ENCODE peak calls at places on chromosomes 2 and 18, in four cellular contexts. One of them, this sample, is unnamed. For H3K9me3, the result is how much of the 10 kb centered on the place peaks cover.

GRCh38 chr18:32998285-32998684 is 225.5 kb upstream of the KLHL14 start:
- DNase-seq in HCT116: no peak
- DNase-seq in CD8-positive, alpha-beta T cell: no peak
- DNase-seq in PC-9: no peak
- DNase-seq in this sample: no peak

GRCh38 chr2:227256605-227257004 is 68.4 kb upstream of the MFF start:
- DNase-seq in PC-9: no peak
- DNase-seq in CD8-positive, alpha-beta T cell: no peak
- DNase-seq in HCT116: no peak
- DNase-seq in this sample: no peak

GRCh38 chr2:111039984-111040383 is 80.7 kb upstream of the BCL2L11 start:
- DNase-seq in CD8-positive, alpha-beta T cell: no peak
- DNase-seq in PC-9: no peak
- DNase-seq in HCT116: no peak
- DNase-seq in this sample: no peak

GRCh38 chr2:129092871-129093385 is 774.3 kb upstream of the HS6ST1 start:
- DNase-seq in HCT116: no peak
- DNase-seq in PC-9: no peak
- DNase-seq in CD8-positive, alpha-beta T cell: no peak
- DNase-seq in this sample: no peak

GRCh38 chr2:106536490-106536889 is 49.3 kb downstream of the CD8B2 start:
- DNase-seq in PC-9: no peak
- DNase-seq in CD8-positive, alpha-beta T cell: no peak
- DNase-seq in HCT116: no peak
- DNase-seq in this sample: no peak

GRCh38 chr2:69138247-69138754 is 125.3 kb downstream of the ANTXR1 start:
- DNase-seq in CD8-positive, alpha-beta T cell: no peak
- DNase-seq in HCT116: peak
- DNase-seq in PC-9: peak
- DNase-seq in this sample: peak

GRCh38 chr2:69390001-69390400 is 3.0 kb upstream of the GFPT1 start:
- DNase-seq in HCT116: no peak
- DNase-seq in PC-9: no peak
- DNase-seq in CD8-positive, alpha-beta T cell: no peak
- DNase-seq in this sample: no peak

GRCh38 chr2:144554811-144555210 is 34.9 kb upstream of the ZEB2 start:
- DNase-seq in PC-9: no peak
- DNase-seq in HCT116: no peak
- DNase-seq in CD8-positive, alpha-beta T cell: no peak
- DNase-seq in this sample: no peak

GRCh38 chr2:44789971-44790721 is 151.4 kb upstream of the SIX3 start:
- DNase-seq in HCT116: no peak
- DNase-seq in PC-9: no peak
- DNase-seq in CD8-positive, alpha-beta T cell: no peak
- DNase-seq in this sample: no peak

GRCh38 chr2:109736177-109736827 is 57.8 kb upstream of the RGPD5 start:
- DNase-seq in CD8-positive, alpha-beta T cell: no peak
- DNase-seq in HCT116: peak
- DNase-seq in PC-9: peak
- DNase-seq in this sample: peak

GRCh38 chr2:74052732-74053712 is 68.3 kb downstream of the TET3 start:
- DNase-seq in PC-9: no peak
- DNase-seq in HCT116: no peak
- DNase-seq in CD8-positive, alpha-beta T cell: no peak
- DNase-seq in this sample: no peak

GRCh38 chr18:22848618-22849017 is 84.5 kb upstream of the RBBP8 start:
- DNase-seq in CD8-positive, alpha-beta T cell: no peak
- DNase-seq in PC-9: no peak
- DNase-seq in HCT116: no peak
- DNase-seq in this sample: no peak

GRCh38 chr2:85913854-85914524 is 25.2 kb upstream of the ST3GAL5 start:
- DNase-seq in HCT116: no peak
- DNase-seq in CD8-positive, alpha-beta T cell: no peak
- DNase-seq in PC-9: no peak
- DNase-seq in this sample: no peak

GRCh38 chr2:37582371-37582770 is 89.1 kb downstream of the CDC42EP3 start:
- DNase-seq in PC-9: no peak
- DNase-seq in HCT116: no peak
- DNase-seq in CD8-positive, alpha-beta T cell: no peak
- DNase-seq in this sample: no peak

GRCh38 chr2:37583867-37584266 is 87.6 kb downstream of the CDC42EP3 start:
- DNase-seq in PC-9: no peak
- DNase-seq in CD8-positive, alpha-beta T cell: no peak
- DNase-seq in HCT116: no peak
- DNase-seq in this sample: peak

GRCh38 chr2:37582911-37583310 is 88.5 kb downstream of the CDC42EP3 start:
- DNase-seq in CD8-positive, alpha-beta T cell: no peak
- DNase-seq in HCT116: no peak
- DNase-seq in PC-9: no peak
- DNase-seq in this sample: no peak

GRCh38 chr2:37581433-37581832 is 90.0 kb downstream of the CDC42EP3 start:
- DNase-seq in PC-9: no peak
- DNase-seq in HCT116: no peak
- DNase-seq in CD8-positive, alpha-beta T cell: no peak
- DNase-seq in this sample: no peak

DNA sequence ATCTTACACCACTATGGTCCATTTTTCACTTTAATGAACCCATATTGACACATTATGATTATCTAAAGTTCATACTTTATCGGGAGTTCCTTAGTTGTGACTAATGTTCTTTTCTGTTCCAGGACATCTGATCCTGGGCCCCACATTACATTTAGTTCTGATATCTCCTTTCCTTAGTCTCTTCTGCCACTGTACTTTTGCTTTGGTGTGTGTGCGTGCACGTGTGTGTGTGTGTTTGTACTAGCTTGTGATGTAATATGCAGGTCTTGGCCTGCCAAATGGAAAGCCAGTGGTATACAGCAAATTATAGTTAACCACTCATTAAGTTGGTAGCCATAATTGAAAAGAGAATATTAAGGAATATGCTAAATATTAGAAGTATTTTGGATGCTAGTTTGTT is 88.0 kb downstream of the CDC42EP3 start:
- DNase-seq in PC-9: no peak
- DNase-seq in HCT116: no peak
- DNase-seq in CD8-positive, alpha-beta T cell: no peak
- DNase-seq in this sample: no peak
- H3K27ac ChIP-seq in PC-9: peak
- H3K27ac ChIP-seq in HCT116: no peak
- H3K27ac ChIP-seq in CD8-positive, alpha-beta T cell: no peak
- H3K27ac ChIP-seq in this sample: peak

DNA sequence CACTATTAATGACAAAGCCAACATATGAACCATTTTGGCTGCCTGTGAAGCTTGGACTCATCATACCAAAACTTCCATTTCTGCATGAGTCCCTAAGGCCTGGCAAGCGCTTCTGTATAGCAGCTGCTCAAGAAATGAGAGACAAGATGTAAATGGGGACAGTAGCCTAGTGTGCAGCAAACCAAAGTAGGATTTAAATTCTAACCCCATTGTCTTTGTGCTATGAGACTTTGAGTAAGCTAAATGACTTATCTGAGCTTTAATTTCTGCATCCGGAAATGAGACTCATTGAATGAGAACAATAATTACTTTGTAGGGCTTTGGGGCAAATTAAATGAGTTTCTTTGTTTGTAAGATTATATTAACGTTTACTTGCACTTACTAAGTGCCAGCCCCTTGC is 536.4 kb upstream of the CDH7 start:
- DNase-seq in CD8-positive, alpha-beta T cell: no peak
- DNase-seq in PC-9: no peak
- DNase-seq in HCT116: no peak
- DNase-seq in this sample: no peak
- H3K9me3 ChIP-seq in CD8-positive, alpha-beta T cell: under half
- H3K9me3 ChIP-seq in PC-9: under half
- H3K9me3 ChIP-seq in HCT116: under half
- H3K9me3 ChIP-seq in this sample: under half

DNA sequence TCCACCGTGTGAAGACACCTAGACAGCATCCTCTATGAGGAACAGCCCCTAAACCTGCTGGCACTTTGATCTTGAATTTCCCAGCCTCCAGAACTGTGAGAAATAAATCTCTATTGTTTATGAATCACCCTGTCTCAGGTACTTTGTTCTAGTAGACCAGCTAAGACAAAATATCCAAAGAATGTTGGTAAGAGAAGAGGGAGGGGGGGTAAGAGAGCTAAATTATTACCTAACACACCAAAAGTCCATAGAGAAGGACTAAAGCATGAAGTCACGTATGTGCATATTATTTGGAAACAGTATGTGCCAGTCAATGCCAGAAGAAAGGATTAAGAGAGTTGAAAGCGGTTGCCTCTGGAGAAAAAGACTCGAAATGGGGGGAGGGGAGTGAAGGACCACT is 211.0 kb downstream of the SP3 start:
- DNase-seq in PC-9: no peak
- DNase-seq in HCT116: no peak
- DNase-seq in CD8-positive, alpha-beta T cell: no peak
- DNase-seq in this sample: no peak
- H3K27ac ChIP-seq in PC-9: no peak
- H3K27ac ChIP-seq in HCT116: no peak
- H3K27ac ChIP-seq in CD8-positive, alpha-beta T cell: no peak
- H3K27ac ChIP-seq in this sample: no peak

GRCh38 chr2:83764447-83765005 is 694.6 kb downstream of the SUCLG1 start:
- DNase-seq in PC-9: no peak
- DNase-seq in HCT116: no peak
- DNase-seq in CD8-positive, alpha-beta T cell: no peak
- DNase-seq in this sample: no peak
- H3K9me3 ChIP-seq in PC-9: under half
- H3K9me3 ChIP-seq in HCT116: under half
- H3K9me3 ChIP-seq in CD8-positive, alpha-beta T cell: under half
- H3K9me3 ChIP-seq in this sample: under half

GRCh38 chr2:202133556-202134245 is 60.6 kb downstream of the KIAA2012 start:
- DNase-seq in HCT116: no peak
- DNase-seq in PC-9: no peak
- DNase-seq in CD8-positive, alpha-beta T cell: no peak
- DNase-seq in this sample: no peak

GRCh38 chr2:202136526-202136925 is 63.5 kb downstream of the KIAA2012 start:
- DNase-seq in PC-9: no peak
- DNase-seq in HCT116: no peak
- DNase-seq in CD8-positive, alpha-beta T cell: no peak
- DNase-seq in this sample: no peak

GRCh38 chr2:202140522-202141292 is 67.7 kb downstream of the KIAA2012 start:
- DNase-seq in HCT116: no peak
- DNase-seq in PC-9: no peak
- DNase-seq in CD8-positive, alpha-beta T cell: no peak
- DNase-seq in this sample: no peak

DNA sequence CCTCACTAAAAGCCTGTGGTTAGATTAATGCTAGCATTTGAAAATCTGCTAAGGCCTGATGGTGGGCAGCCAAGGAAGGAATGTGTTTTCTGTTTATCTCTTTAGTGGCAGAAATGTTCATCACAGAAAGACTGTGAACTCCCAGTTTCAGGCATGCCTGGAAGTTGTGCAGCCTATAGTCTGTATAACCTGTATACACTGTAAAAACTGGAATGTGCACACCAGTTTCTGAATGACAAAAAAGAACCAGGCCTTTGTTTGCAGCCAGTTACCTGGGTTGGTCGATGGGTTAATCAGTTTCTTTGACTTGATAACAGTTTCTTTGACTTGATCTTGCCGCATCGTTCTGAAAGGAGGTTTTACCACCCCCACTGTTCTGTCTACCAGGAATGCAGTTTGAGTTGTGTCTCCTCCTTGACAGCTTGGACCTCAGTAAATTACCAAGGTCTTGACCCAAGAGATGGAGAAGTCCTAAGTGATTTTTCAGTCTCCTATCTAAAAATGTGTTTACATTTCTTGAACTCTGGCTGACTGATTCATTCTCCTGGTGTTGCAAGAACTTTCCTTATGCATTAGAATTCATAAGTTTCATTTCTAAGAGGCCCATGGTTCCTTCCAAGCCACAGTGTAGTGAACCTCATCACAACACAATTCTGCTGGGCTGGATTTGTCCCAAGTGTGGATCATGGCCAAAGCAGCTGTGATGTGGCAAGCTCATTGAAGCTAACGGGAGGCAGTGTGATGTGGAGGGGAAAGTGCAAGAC is 62.2 kb downstream of the KIAA2012 start:
- DNase-seq in CD8-positive, alpha-beta T cell: no peak
- DNase-seq in HCT116: no peak
- DNase-seq in PC-9: no peak
- DNase-seq in this sample: peak
- H3K27ac ChIP-seq in CD8-positive, alpha-beta T cell: no peak
- H3K27ac ChIP-seq in HCT116: no peak
- H3K27ac ChIP-seq in PC-9: no peak
- H3K27ac ChIP-seq in this sample: peak

GRCh38 chr18:79897940-79898625 is 53.4 kb downstream of the SLC66A2 start:
- DNase-seq in CD8-positive, alpha-beta T cell: no peak
- DNase-seq in HCT116: no peak
- DNase-seq in PC-9: no peak
- DNase-seq in this sample: peak
- H3K9me3 ChIP-seq in CD8-positive, alpha-beta T cell: under half
- H3K9me3 ChIP-seq in HCT116: under half
- H3K9me3 ChIP-seq in PC-9: under half
- H3K9me3 ChIP-seq in this sample: under half

GRCh38 chr18:62790836-62791772 is 75.8 kb downstream of the PHLPP1 start:
- DNase-seq in PC-9: no peak
- DNase-seq in CD8-positive, alpha-beta T cell: no peak
- DNase-seq in HCT116: no peak
- DNase-seq in this sample: no peak
- H3K27ac ChIP-seq in PC-9: no peak
- H3K27ac ChIP-seq in CD8-positive, alpha-beta T cell: no peak
- H3K27ac ChIP-seq in HCT116: no peak
- H3K27ac ChIP-seq in this sample: no peak

DNA sequence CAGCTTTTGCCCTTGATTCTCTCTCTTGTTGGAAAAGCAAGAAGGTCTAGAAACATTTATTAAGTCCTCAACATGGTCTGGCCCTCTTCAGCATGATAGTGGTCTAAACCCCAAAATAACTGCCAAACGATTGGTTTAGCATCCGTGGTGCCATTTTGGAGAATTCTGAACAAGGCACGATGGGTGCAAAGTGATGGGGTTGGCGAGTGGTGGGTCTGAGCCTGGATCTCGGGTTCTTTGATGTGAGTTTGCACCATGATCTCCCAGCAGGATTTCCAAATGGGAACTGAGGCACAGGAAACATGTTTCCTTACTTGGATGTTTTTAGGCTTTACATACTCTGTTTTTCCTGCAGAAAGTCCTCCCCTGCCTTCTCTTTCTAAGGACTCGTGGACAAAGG is 240.3 kb downstream of the MYCN start:
- DNase-seq in CD8-positive, alpha-beta T cell: no peak
- DNase-seq in HCT116: no peak
- DNase-seq in PC-9: no peak
- DNase-seq in this sample: no peak
- H3K9me3 ChIP-seq in CD8-positive, alpha-beta T cell: under half
- H3K9me3 ChIP-seq in HCT116: under half
- H3K9me3 ChIP-seq in PC-9: under half
- H3K9me3 ChIP-seq in this sample: under half

DNA sequence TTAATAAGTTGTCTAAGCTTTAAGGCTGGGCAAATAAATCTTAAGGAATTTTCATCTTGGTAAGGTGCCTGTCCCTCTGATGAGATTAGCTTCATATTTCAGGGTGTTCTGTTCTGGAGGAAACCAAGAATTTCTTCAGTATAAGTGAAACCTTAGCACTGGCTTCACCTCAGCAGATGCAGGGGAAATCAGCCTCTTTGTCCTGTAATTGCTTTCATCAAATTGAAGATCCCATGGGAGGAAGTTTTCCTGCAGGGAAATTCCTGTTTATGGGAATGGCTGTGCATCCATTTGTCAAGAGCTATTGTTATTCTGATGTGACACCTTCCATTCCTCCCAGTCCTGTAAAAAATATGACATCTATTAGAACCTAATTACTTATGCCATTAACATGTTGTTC is 174.5 kb downstream of the PTPRM start:
- DNase-seq in CD8-positive, alpha-beta T cell: no peak
- DNase-seq in PC-9: no peak
- DNase-seq in HCT116: no peak
- DNase-seq in this sample: no peak
- H3K27ac ChIP-seq in CD8-positive, alpha-beta T cell: no peak
- H3K27ac ChIP-seq in PC-9: no peak
- H3K27ac ChIP-seq in HCT116: no peak
- H3K27ac ChIP-seq in this sample: no peak

This sample was measured in SJSA1.